ENCODE peak calls at places on chromosomes 13 and 19, in five cellular contexts. T is Calu3, E is kidney epithelial cell, W is right lobe of liver, A is left lung. M is an unnamed sample.

GRCh38 chr19:14081797-14082674 is 3.5 kb downstream of the C19orf67 start:
- DNase-seq in A (no peak), W (no peak), E (no peak), T (peak), M (no peak)

GRCh38 chr13:101204270-101205011 is 211.9 kb downstream of the NALCN start:
- DNase-seq in E (no peak), T (no peak), W (no peak), A (no peak), M (no peak)

GRCh38 chr13:78401833-78402232 is 201.5 kb downstream of the POU4F1 start:
- DNase-seq in W (no peak), E (no peak), A (no peak), T (no peak), M (no peak)

GRCh38 chr13:72293206-72293605 is 426.2 kb upstream of the DACH1 start:
- DNase-seq in E (no peak), W (no peak), A (no peak), T (no peak), M (no peak)

GRCh38 chr13:97495678-97496077 is 61.7 kb downstream of the RAP2A start:
- DNase-seq in A (no peak), E (no peak), T (no peak), W (no peak), M (no peak)

GRCh38 chr19:14149509-14149994 is 13.2 kb upstream of the ASF1B start:
- DNase-seq in T (no peak), A (peak), W (peak), E (no peak), M (no peak)

GRCh38 chr13:80361298-80361697 is 20.4 kb upstream of the SPRY2 start:
- DNase-seq in W (no peak), T (no peak), A (no peak), E (no peak), M (no peak)

GRCh38 chr13:43783820-43784219 is 3.0 kb downstream of the ENOX1 start:
- DNase-seq in A (no peak), E (no peak), W (no peak), T (peak), M (no peak)

GRCh38 chr13:79492313-79492798 is 11.4 kb downstream of the NDFIP2 start:
- DNase-seq in E (no peak), A (no peak), T (no peak), W (no peak), M (no peak)

GRCh38 chr13:41413907-41414306 is 43.4 kb upstream of the RGCC start:
- DNase-seq in A (no peak), W (no peak), E (no peak), T (no peak), M (no peak)

GRCh38 chr13:41411060-41411459 is 46.3 kb upstream of the RGCC start:
- DNase-seq in E (no peak), T (no peak), A (no peak), W (peak), M (no peak)

GRCh38 chr13:41408061-41408460 is 49.3 kb upstream of the RGCC start:
- DNase-seq in T (no peak), A (no peak), W (no peak), E (no peak), M (no peak)

GRCh38 chr13:41409611-41410010 is 47.7 kb upstream of the RGCC start:
- DNase-seq in T (no peak), A (no peak), W (no peak), E (no peak), M (no peak)

GRCh38 chr13:41411536-41411935 is 45.8 kb upstream of the RGCC start:
- DNase-seq in W (no peak), T (peak), E (no peak), A (no peak), M (no peak)
- TF ChIP-seq CTCF in W (no peak), T (no peak), E (peak), A (no peak), M (peak)

GRCh38 chr19:2479556-2480194 is 3.7 kb downstream of the GADD45B start:
- DNase-seq in T (no peak), A (no peak), E (no peak), W (no peak), M (no peak)
- TF ChIP-seq CTCF in T (no peak), A (peak), E (peak), W (no peak), M (peak)

GRCh38 chr19:7547153-7547552 is 11.6 kb downstream of the PNPLA6 start:
- DNase-seq in A (no peak), T (no peak), E (no peak), W (no peak), M (no peak)

GRCh38 chr19:7552781-7553180 is 17.3 kb downstream of the PNPLA6 start:
- DNase-seq in W (no peak), T (no peak), E (no peak), A (no peak), M (no peak)

GRCh38 chr19:7550987-7551761 is 15.7 kb downstream of the PNPLA6 start:
- DNase-seq in T (no peak), E (peak), W (peak), A (peak), M (no peak)

GRCh38 chr19:7549749-7550148 is 14.2 kb downstream of the PNPLA6 start:
- DNase-seq in W (no peak), E (no peak), T (no peak), A (no peak), M (no peak)

GRCh38 chr19:7550169-7550770 is 14.8 kb downstream of the PNPLA6 start:
- DNase-seq in W (peak), E (no peak), A (no peak), T (no peak), M (no peak)
- TF ChIP-seq CTCF in W (no peak), E (no peak), A (no peak), T (no peak), M (no peak)

DNA sequence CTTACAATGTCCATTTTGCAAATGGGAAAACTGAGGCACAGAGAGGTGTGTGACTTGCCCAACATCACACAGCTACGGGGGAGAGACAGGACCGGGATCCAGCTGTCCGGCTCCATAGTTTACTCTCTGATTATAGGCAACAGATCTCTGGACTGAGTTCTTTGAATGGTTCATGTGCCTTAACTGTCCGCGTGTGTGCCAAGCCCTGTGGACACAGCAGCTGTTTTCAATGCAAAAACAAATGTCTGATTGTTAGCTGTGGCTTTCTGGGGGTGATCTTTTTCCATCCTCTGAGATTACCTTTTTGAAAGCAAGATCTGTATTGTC is 94.1 kb downstream of the KL start:
- DNase-seq in T (no peak), A (no peak), E (no peak), W (no peak), M (no peak)
- TF ChIP-seq CTCF in T (no peak), A (no peak), E (no peak), W (no peak), M (no peak)

GRCh38 chr19:18856385-18857126 is 24.8 kb downstream of the UPF1 start:
- DNase-seq in A (no peak), T (no peak), W (peak), E (no peak), M (no peak)
- TF ChIP-seq CTCF in A (no peak), T (no peak), W (no peak), E (peak), M (peak)

GRCh38 chr13:91647361-91647970 is 249.0 kb downstream of the GPC5 start:
- DNase-seq in A (no peak), W (no peak), E (no peak), T (no peak), M (no peak)
- TF ChIP-seq CTCF in A (no peak), W (peak), E (peak), T (no peak), M (peak)

GRCh38 chr19:16111909-16112752 is 442 bp downstream of the RAB8A start:
- DNase-seq in A (no peak), E (no peak), T (no peak), W (peak), M (no peak)

GRCh38 chr19:16115309-16116039 is 3.8 kb downstream of the RAB8A start:
- DNase-seq in A (no peak), W (no peak), T (no peak), E (no peak), M (no peak)

GRCh38 chr19:16116067-16116466 is 4.4 kb downstream of the RAB8A start:
- DNase-seq in T (no peak), E (no peak), A (no peak), W (no peak), M (no peak)

GRCh38 chr19:16112778-16113177 is 1.1 kb downstream of the RAB8A start:
- DNase-seq in E (no peak), T (no peak), W (no peak), A (no peak), M (no peak)

GRCh38 chr19:16113727-16114126 is 2.0 kb downstream of the RAB8A start:
- DNase-seq in E (no peak), T (no peak), W (no peak), A (no peak), M (no peak)
- TF ChIP-seq CTCF in E (no peak), T (no peak), W (no peak), A (no peak), M (no peak)

GRCh38 chr19:1843646-1844394 is 4.5 kb downstream of the REXO1 start:
- DNase-seq in T (no peak), A (no peak), E (no peak), W (no peak), M (no peak)
- TF ChIP-seq CTCF in T (no peak), A (no peak), E (peak), W (peak), M (peak)

DNA sequence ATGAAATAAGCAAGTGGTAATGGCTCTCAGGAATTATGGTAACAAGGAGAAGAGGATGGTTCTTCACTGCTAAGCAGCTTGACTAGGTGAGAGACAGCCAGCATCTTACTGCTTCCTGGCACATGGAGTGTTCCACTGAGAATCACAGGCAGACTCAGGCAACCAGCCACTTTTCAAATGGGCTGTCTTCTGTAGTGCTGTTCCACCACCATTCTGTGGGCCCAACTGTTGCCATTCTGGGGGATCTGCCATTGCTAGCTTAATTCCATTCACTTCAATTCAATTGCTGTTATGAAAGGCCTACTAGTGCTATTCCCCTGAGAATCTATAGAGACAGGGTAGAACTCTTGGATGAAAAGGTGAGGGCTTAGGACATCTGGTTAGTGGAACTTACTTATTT is 341.9 kb downstream of the KCNRG start:
- DNase-seq in T (no peak), W (no peak), E (no peak), A (no peak), M (no peak)
- TF ChIP-seq CTCF in T (no peak), W (no peak), E (no peak), A (no peak), M (no peak)